ENCODE peak calls at places on chromosomes 4 and X, in five cellular contexts. C is mesenchymal stem cell, V is IMR-90, K is mesendoderm, J is neuronal stem cell. X is an unnamed sample.

GRCh38 chr4:177251237-177251636 is 58.4 kb upstream of the NEIL3 start:
- DNase-seq in V (no peak), C (no peak), K (no peak), J (no peak), X (no peak)

GRCh38 chrX:77085372-77085771 is 361.8 kb upstream of the FGF16 start:
- DNase-seq in J (no peak), K (peak), C (no peak), V (no peak), X (no peak)

GRCh38 chrX:109352121-109352556 is 129.7 kb downstream of the GUCY2F start:
- DNase-seq in J (no peak), K (no peak), V (no peak), C (peak), X (no peak)

GRCh38 chr4:19583827-19584569 is 667.7 kb upstream of the SLIT2 start:
- DNase-seq in V (no peak), C (no peak), K (no peak), J (no peak), X (no peak)

GRCh38 chr4:100042235-100042634 is 92.2 kb upstream of the H2AZ1 start:
- DNase-seq in K (no peak), J (no peak), V (peak), C (peak), X (no peak)

GRCh38 chrX:15151267-15152196 is 118.4 kb downstream of the ASB9 start:
- DNase-seq in V (no peak), J (no peak), C (no peak), K (peak), X (no peak)

GRCh38 chrX:110142096-110142495 is 139.2 kb downstream of the TMEM164 start:
- DNase-seq in V (no peak), C (no peak), J (no peak), K (no peak), X (no peak)

GRCh38 chr4:118340109-118340508 is 12.7 kb downstream of the PRSS12 start:
- DNase-seq in J (no peak), K (no peak), C (no peak), V (no peak), X (no peak)

GRCh38 chrX:28398352-28398751 is 188.9 kb upstream of the IL1RAPL1 start:
- DNase-seq in C (no peak), V (no peak), K (peak), J (no peak), X (no peak)

GRCh38 chr4:40301592-40301991 is 33.5 kb upstream of the CHRNA9 start:
- DNase-seq in K (no peak), V (no peak), J (no peak), C (no peak), X (no peak)

GRCh38 chrX:12245650-12246645 is 107.7 kb downstream of the FRMPD4 start:
- DNase-seq in K (peak), C (peak), V (peak), J (no peak), X (no peak)

GRCh38 chr4:153512952-153513500 is 46.9 kb downstream of the TMEM131L start:
- DNase-seq in J (no peak), V (peak), K (no peak), C (no peak), X (no peak)

GRCh38 chrX:39022106-39022505 is 220.8 kb downstream of the MID1IP1 start:
- DNase-seq in C (no peak), V (no peak), J (no peak), K (no peak), X (no peak)

GRCh38 chr4:124903995-124904722 is 191.6 kb upstream of the ANKRD50 start:
- DNase-seq in J (no peak), K (no peak), V (peak), C (peak), X (no peak)

GRCh38 chrX:136646602-136647239 is 1.2 kb upstream of the CD40LG start:
- DNase-seq in J (no peak), K (no peak), V (no peak), C (no peak), X (no peak)

GRCh38 chr4:39754309-39754708 is 56.4 kb downstream of the UBE2K start:
- DNase-seq in J (no peak), K (no peak), C (no peak), V (no peak), X (no peak)

GRCh38 chr4:109486007-109486406 is 52.4 kb downstream of the SEC24B start:
- DNase-seq in V (no peak), K (no peak), J (no peak), C (no peak), X (no peak)

GRCh38 chrX:107205770-107206696 is at the start of the genes DNAAF6 and NUP62CL:
- DNase-seq in K (peak), C (peak), V (no peak), J (peak), X (peak)

GRCh38 chrX:49272426-49272825 is 2.8 kb downstream of the PPP1R3F start:
- DNase-seq in C (no peak), K (no peak), J (no peak), V (no peak), X (no peak)

GRCh38 chr4:8542776-8543525 is 37.2 kb upstream of the GPR78 start:
- DNase-seq in V (no peak), J (no peak), C (no peak), K (no peak), X (no peak)

GRCh38 chrX:119648421-119648775 is 42.2 kb upstream of the NKRF start:
- DNase-seq in V (no peak), K (no peak), J (no peak), C (no peak), X (no peak)

GRCh38 chr4:159417006-159417405 is 314.1 kb downstream of the RAPGEF2 start:
- DNase-seq in K (no peak), V (no peak), J (no peak), C (no peak), X (no peak)

GRCh38 chr4:24686866-24687672 is 102.7 kb upstream of the DHX15 start:
- DNase-seq in J (peak), V (no peak), K (peak), C (no peak), X (peak)

GRCh38 chr4:5574386-5574785 is 134.0 kb downstream of the EVC2 start:
- DNase-seq in J (no peak), C (no peak), K (no peak), V (no peak), X (no peak)

GRCh38 chrX:153934473-153935325 is at the start of gene NAA10:
- DNase-seq in C (peak), J (peak), V (peak), K (peak), X (peak)

GRCh38 chr4:161522031-161522430 is 641.8 kb downstream of the FSTL5 start:
- DNase-seq in C (no peak), V (no peak), J (no peak), K (no peak), X (no peak)

GRCh38 chrX:56248492-56248891 is 16.3 kb downstream of the KLF8 start:
- DNase-seq in J (no peak), K (peak), C (peak), V (peak), X (peak)

GRCh38 chrX:119539872-119540271 is 25.3 kb downstream of the STEEP1 start:
- DNase-seq in C (no peak), K (no peak), J (no peak), V (no peak), X (no peak)

GRCh38 chrX:110678591-110678990 is 117.0 kb downstream of the CHRDL1 start:
- DNase-seq in V (no peak), J (peak), C (no peak), K (peak), X (no peak)

GRCh38 chr4:40908297-40908696 is 158.5 kb downstream of the NSUN7 start:
- DNase-seq in J (no peak), V (no peak), K (peak), C (no peak), X (peak)

GRCh38 chr4:37719021-37719420 is 32.8 kb upstream of the RELL1 start:
- DNase-seq in C (no peak), V (peak), K (no peak), J (no peak), X (no peak)

GRCh38 chrX:49001521-49002090 is 458 bp downstream of the GRIPAP1 start:
- DNase-seq in K (peak), C (peak), V (peak), J (peak), X (peak)

DNA sequence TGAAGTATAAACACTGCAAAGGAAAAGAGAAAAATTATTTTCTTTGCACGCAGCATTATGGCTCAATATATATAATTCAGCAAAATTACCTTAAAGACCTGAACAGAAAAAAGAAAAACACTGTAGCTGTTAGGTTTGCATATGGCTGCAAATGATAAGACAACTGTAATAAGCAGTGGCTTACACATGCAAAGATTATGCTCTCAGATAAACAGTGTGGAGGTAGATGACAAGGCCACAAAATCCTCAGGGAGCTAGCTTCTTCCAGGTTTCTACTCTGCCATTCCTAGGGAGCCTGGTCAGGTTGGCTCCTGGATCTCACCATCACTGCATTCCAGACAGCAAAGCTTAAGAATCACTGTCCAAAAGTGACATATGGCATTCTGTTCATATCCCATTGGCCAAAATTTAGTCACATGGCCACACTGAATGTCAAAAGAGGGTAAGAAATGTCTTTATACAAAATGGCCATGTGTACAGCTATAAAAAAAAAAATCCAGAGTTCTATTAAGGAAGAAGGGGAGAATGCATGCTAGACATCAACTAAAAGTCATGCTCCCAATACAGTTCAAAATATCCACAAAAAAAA is 195.2 kb upstream of the SLC7A11 start:
- DNase-seq in K (no peak), V (no peak), C (no peak), J (no peak), X (no peak)
- H3K23ac ChIP-seq in K (no peak), V (no peak), C (no peak), J (no peak), X (no peak)

GRCh38 chr4:77862478-77863216 is at the start of gene MRPL1:
- DNase-seq in J (peak), K (peak), V (peak), C (peak), X (peak)

GRCh38 chr4:77865259-77865658 is 2.6 kb downstream of the MRPL1 start:
- DNase-seq in J (no peak), V (no peak), C (no peak), K (no peak), X (no peak)

GRCh38 chr4:77859256-77859655 is 3.4 kb upstream of the MRPL1 start:
- DNase-seq in V (no peak), J (no peak), C (no peak), K (no peak), X (no peak)

GRCh38 chr4:77856152-77856551 is 6.5 kb upstream of the MRPL1 start:
- DNase-seq in J (no peak), V (no peak), C (no peak), K (no peak), X (no peak)

GRCh38 chr4:77861500-77861899 is 1.1 kb upstream of the MRPL1 start:
- DNase-seq in K (peak), J (no peak), C (no peak), V (no peak), X (no peak)
- H4K8ac ChIP-seq in K (no peak), J (no peak), C (no peak), V (peak), X (no peak)

GRCh38 chr4:6641164-6641970 is 882 bp downstream of the MRFAP1 start:
- DNase-seq in C (peak), K (peak), J (no peak), V (peak), X (no peak)
- H3K23ac ChIP-seq in C (peak), K (no peak), J (no peak), V (peak), X (no peak)

GRCh38 chr4:4306920-4307319 is 16.9 kb downstream of the ZBTB49 start:
- DNase-seq in V (no peak), J (no peak), C (no peak), K (no peak), X (peak)

GRCh38 chr4:4311193-4311592 is 21.1 kb downstream of the ZBTB49 start:
- DNase-seq in C (no peak), J (no peak), K (no peak), V (no peak), X (no peak)

GRCh38 chr4:4308800-4309441 is 18.9 kb downstream of the ZBTB49 start:
- DNase-seq in K (no peak), J (no peak), V (peak), C (peak), X (no peak)
- H4K8ac ChIP-seq in K (no peak), J (no peak), V (no peak), C (no peak), X (no peak)

GRCh38 chr4:93828332-93828829 is at the start of gene ATOH1:
- DNase-seq in J (peak), C (no peak), K (peak), V (no peak), X (peak)
- H3K23ac ChIP-seq in J (peak), C (peak), K (no peak), V (no peak), X (no peak)